ENCODE peak calls at places on chromosome 22, in nine cellular contexts. P, I, X, N, S, C, B, Y and Q are unnamed samples.

GRCh38 chr22:19287076-19287724 is 4.3 kb downstream of the CLTCL1 start:
- DNase-seq in P (peak), I (no peak), X (no peak), N (no peak), S (peak), C (no peak), B (peak), Y (no peak), Q (no peak)

GRCh38 chr22:39800790-39801540 is 92.6 kb downstream of the ENTHD1 start:
- DNase-seq in P (no peak), I (no peak), X (no peak), N (no peak), S (no peak), C (no peak), B (no peak), Y (no peak), Q (no peak)

GRCh38 chr22:35882226-35883027 is 146.2 kb downstream of the RBFOX2 start:
- DNase-seq in P (peak), I (no peak), X (peak), N (no peak), S (no peak), C (no peak), B (peak), Y (no peak), Q (no peak)

GRCh38 chr22:37045958-37046357 is 5.6 kb upstream of the KCTD17 start:
- DNase-seq in P (peak), I (peak), X (peak), N (no peak), S (peak), C (no peak), B (no peak), Y (no peak), Q (peak)

GRCh38 chr22:48154943-48155240 is 1392.4 kb downstream of the TBC1D22A start:
- DNase-seq in P (no peak), I (no peak), X (no peak), N (no peak), S (no peak), C (no peak), B (no peak), Y (no peak), Q (no peak)

GRCh38 chr22:39278040-39278439 is 33.3 kb upstream of the PDGFB start:
- DNase-seq in P (peak), I (no peak), X (peak), N (no peak), S (peak), C (no peak), B (no peak), Y (no peak), Q (no peak)

GRCh38 chr22:36470162-36470993 is 11.1 kb downstream of the TXN2 start:
- DNase-seq in P (peak), I (peak), X (peak), N (peak), S (peak), C (peak), B (peak), Y (peak), Q (peak)

GRCh38 chr22:21013742-21014201 is 1.2 kb upstream of the P2RX6 start:
- DNase-seq in P (no peak), I (no peak), X (no peak), N (no peak), S (no peak), C (no peak), B (no peak), Y (no peak), Q (no peak)

GRCh38 chr22:21691773-21692172 is 26.0 kb downstream of the PPIL2 start:
- DNase-seq in P (no peak), I (no peak), X (no peak), N (no peak), S (no peak), C (no peak), B (no peak), Y (no peak), Q (no peak)

GRCh38 chr22:30332551-30332950 is 5.8 kb upstream of the TBC1D10A start:
- DNase-seq in P (no peak), I (no peak), X (no peak), N (peak), S (no peak), C (no peak), B (no peak), Y (no peak), Q (no peak)

GRCh38 chr22:17945851-17946690 is 78.3 kb downstream of the MICAL3 start:
- DNase-seq in P (no peak), I (no peak), X (no peak), N (no peak), S (no peak), C (no peak), B (peak), Y (peak), Q (no peak)

GRCh38 chr22:30396871-30397655 is at the start of gene SEC14L2:
- DNase-seq in P (peak), I (peak), X (peak), N (peak), S (peak), C (peak), B (peak), Y (peak), Q (peak)

GRCh38 chr22:35348026-35348590 is 32.8 kb upstream of the HMOX1 start:
- DNase-seq in P (no peak), I (no peak), X (no peak), N (no peak), S (no peak), C (no peak), B (no peak), Y (no peak), Q (no peak)

GRCh38 chr22:33848251-33848650 is 72.0 kb downstream of the LARGE1 start:
- DNase-seq in P (peak), I (no peak), X (no peak), N (no peak), S (no peak), C (no peak), B (no peak), Y (no peak), Q (no peak)

GRCh38 chr22:37823134-37823985 is at the start of gene GALR3:
- DNase-seq in P (no peak), I (no peak), X (no peak), N (no peak), S (no peak), C (no peak), B (no peak), Y (no peak), Q (no peak)

GRCh38 chr22:31230871-31231621 is 18.9 kb downstream of the LIMK2 start:
- DNase-seq in P (peak), I (peak), X (peak), N (no peak), S (peak), C (peak), B (peak), Y (peak), Q (peak)

GRCh38 chr22:19874307-19875060 is 19.8 kb upstream of the GNB1L start:
- DNase-seq in P (no peak), I (no peak), X (no peak), N (peak), S (no peak), C (peak), B (peak), Y (no peak), Q (peak)

GRCh38 chr22:25735657-25736056 is 6.3 kb upstream of the MYO18B start:
- DNase-seq in P (no peak), I (no peak), X (no peak), N (no peak), S (no peak), C (no peak), B (no peak), Y (no peak), Q (no peak)

GRCh38 chr22:37213941-37214340 is 1.7 kb upstream of the SSTR3 start:
- DNase-seq in P (no peak), I (no peak), X (no peak), N (no peak), S (no peak), C (no peak), B (no peak), Y (no peak), Q (peak)

GRCh38 chr22:19105867-19106802 is 16.1 kb downstream of the DGCR2 start:
- DNase-seq in P (no peak), I (peak), X (no peak), N (no peak), S (peak), C (no peak), B (no peak), Y (no peak), Q (peak)

GRCh38 chr22:43042101-43042780 is 27.3 kb upstream of the PACSIN2 start:
- DNase-seq in P (peak), I (no peak), X (no peak), N (no peak), S (no peak), C (no peak), B (peak), Y (no peak), Q (no peak)

GRCh38 chr22:48445113-48445827 is 1382.4 kb downstream of the BRD1 start:
- DNase-seq in P (no peak), I (no peak), X (no peak), N (no peak), S (no peak), C (no peak), B (no peak), Y (no peak), Q (no peak)

GRCh38 chr22:19062139-19062789 is 59.9 kb downstream of the DGCR2 start:
- DNase-seq in P (peak), I (no peak), X (no peak), N (no peak), S (no peak), C (no peak), B (peak), Y (no peak), Q (no peak)

GRCh38 chr22:36037102-36037758 is 8.6 kb upstream of the RBFOX2 start:
- DNase-seq in P (no peak), I (no peak), X (no peak), N (no peak), S (no peak), C (no peak), B (no peak), Y (no peak), Q (no peak)

GRCh38 chr22:37601540-37602442 is 6.8 kb upstream of the GGA1 start:
- DNase-seq in P (peak), I (no peak), X (peak), N (no peak), S (peak), C (peak), B (peak), Y (no peak), Q (no peak)

GRCh38 chr22:44181033-44181911 is 547 bp downstream of the PARVG start:
- DNase-seq in P (no peak), I (no peak), X (no peak), N (no peak), S (no peak), C (no peak), B (no peak), Y (peak), Q (peak)

GRCh38 chr22:45212306-45212709 is 28.4 kb downstream of the KIAA0930 start:
- DNase-seq in P (peak), I (peak), X (peak), N (peak), S (peak), C (peak), B (peak), Y (no peak), Q (no peak)
- TF ChIP-seq CTCF in P (peak), I (no peak), X (no peak), N (peak), S (no peak), C (no peak), B (no peak), Y (no peak), Q (no peak)

GRCh38 chr22:49671331-49672012 is 156.2 kb downstream of the BRD1 start:
- DNase-seq in P (no peak), I (no peak), X (no peak), N (no peak), S (no peak), C (no peak), B (no peak), Y (no peak), Q (no peak)
- TF ChIP-seq CTCF in P (no peak), I (no peak), X (no peak), N (no peak), S (no peak), C (no peak), B (no peak), Y (no peak), Q (no peak)

DNA sequence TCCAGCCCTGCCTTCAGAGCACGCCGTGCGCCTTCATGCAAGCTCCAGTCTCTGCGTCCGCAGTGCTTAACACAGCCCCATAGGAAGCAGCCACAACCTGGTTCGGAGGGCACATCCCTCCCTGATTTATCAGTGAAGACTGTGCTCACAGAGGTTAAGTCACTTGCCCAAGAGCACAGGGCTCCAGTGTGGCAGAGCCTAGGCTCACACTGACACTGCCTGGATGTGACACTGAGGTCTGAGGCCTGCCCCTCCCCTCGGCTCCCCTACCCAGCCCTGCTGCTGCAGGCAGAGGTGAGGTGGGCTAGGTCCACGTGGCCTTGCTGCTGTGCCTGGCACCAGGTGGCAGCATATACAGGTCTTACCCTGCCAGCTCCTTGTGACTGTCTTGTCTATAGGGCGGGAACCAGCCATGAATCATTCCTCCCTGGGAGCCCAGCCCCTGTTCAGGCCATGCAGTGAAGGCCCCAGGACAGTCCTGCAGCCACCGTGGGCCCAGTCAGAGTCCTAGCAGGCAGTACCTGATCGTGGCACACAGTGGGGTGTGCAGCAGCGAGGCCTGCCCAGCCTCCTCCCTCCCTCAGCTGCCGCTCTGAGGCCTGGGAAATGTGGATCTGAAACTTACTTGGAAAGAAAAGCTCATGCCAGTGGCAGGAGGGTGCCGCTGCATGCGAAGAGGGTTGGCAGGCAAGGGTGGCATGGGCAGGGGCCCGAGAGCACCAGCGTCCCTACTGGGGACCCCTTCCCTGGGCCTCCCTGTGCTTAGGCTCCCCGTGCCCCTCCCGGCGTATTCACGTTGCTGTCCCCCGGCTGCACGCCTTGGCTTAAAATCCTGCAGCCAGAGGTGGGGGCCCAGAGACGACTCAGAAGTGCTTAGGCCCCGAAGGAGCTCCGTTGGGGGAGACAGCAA is 1.2 kb upstream of the CERK start:
- DNase-seq in P (peak), I (no peak), X (peak), N (no peak), S (no peak), C (peak), B (peak), Y (no peak), Q (peak)
- TF ChIP-seq CTCF in P (peak), I (no peak), X (peak), N (no peak), S (no peak), C (no peak), B (peak), Y (peak), Q (no peak)

GRCh38 chr22:27828214-27828587 is 26.6 kb upstream of the MN1 start:
- DNase-seq in P (no peak), I (no peak), X (no peak), N (no peak), S (no peak), C (no peak), B (no peak), Y (no peak), Q (no peak)

GRCh38 chr22:27820896-27821866 is 19.6 kb upstream of the MN1 start:
- DNase-seq in P (no peak), I (no peak), X (peak), N (no peak), S (no peak), C (no peak), B (no peak), Y (no peak), Q (no peak)

GRCh38 chr22:27827586-27828213 is 26.1 kb upstream of the MN1 start:
- DNase-seq in P (no peak), I (no peak), X (no peak), N (no peak), S (no peak), C (no peak), B (no peak), Y (no peak), Q (no peak)

GRCh38 chr22:27823221-27823620 is 21.7 kb upstream of the MN1 start:
- DNase-seq in P (no peak), I (no peak), X (no peak), N (no peak), S (no peak), C (no peak), B (no peak), Y (no peak), Q (no peak)

DNA sequence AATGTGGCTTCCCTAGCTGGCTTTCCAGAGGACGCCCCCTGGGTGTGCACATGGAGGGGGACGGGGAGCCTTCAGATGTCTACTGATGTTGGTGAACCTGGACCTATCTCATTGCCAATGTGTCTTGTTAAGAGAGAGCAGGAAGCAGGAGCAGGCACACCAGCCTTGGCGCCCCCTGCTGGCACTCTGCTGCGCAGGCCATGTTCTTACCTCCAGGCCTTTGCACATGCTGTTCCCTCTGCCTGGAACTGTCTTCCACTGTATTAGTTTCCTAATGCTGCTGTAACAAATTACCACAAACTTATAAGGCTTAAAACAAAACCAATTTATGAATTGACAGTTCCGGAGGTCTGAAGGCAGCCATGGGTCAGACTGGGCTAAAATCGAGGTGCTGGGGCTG is 23.6 kb upstream of the MN1 start:
- DNase-seq in P (no peak), I (no peak), X (no peak), N (no peak), S (no peak), C (no peak), B (no peak), Y (no peak), Q (peak)
- TF ChIP-seq CTCF in P (peak), I (peak), X (peak), N (no peak), S (no peak), C (peak), B (no peak), Y (no peak), Q (peak)

GRCh38 chr22:50613291-50613981 is 12.8 kb downstream of the MAPK8IP2 start:
- DNase-seq in P (no peak), I (no peak), X (peak), N (no peak), S (no peak), C (no peak), B (peak), Y (peak), Q (no peak)
- TF ChIP-seq CTCF in P (no peak), I (no peak), X (no peak), N (no peak), S (no peak), C (no peak), B (no peak), Y (no peak), Q (no peak)

DNA sequence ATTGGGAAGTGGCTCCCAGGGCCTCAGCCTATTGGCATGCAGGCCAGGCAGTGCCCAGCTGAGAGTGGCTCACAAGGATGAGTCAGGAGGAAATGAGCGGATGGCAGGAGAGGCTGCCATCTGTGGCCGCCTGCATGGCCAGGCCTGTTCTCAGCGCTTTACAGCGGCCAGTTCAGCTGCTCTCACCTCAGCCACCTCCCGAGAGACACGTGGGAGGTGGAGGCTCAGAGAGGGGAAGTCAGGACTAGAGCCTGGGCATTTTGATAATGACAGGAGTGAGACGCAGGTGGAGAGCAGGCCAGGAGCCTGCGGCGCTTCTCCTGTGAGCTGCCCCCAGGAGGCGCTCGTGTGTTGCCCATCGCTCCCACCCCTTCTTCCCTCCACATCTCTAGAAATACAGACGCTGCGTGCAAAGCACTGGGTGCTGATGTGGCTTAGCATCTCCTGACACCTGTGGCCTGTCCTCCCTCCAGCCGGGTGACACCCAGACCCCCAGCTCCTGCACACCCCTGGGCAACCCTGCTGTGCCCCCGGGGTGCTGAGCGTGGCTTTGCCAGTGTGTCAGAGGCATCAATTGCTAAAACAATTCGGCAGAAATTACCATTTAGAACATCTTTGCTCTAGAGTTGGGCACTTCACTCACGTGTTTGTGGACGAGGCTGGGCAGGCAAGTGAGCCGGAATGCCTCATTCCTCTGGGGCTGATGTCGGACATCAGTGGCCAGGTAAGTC is 21.4 kb upstream of the PANX2 start:
- DNase-seq in P (peak), I (peak), X (peak), N (no peak), S (peak), C (peak), B (peak), Y (peak), Q (peak)
- TF ChIP-seq CTCF in P (peak), I (peak), X (peak), N (peak), S (peak), C (peak), B (peak), Y (peak), Q (peak)

GRCh38 chr22:24331468-24332440 is 61.1 kb downstream of the SPECC1L start:
- DNase-seq in P (peak), I (no peak), X (no peak), N (no peak), S (no peak), C (no peak), B (no peak), Y (no peak), Q (no peak)
- TF ChIP-seq CTCF in P (no peak), I (no peak), X (no peak), N (no peak), S (no peak), C (no peak), B (no peak), Y (no peak), Q (no peak)